ENCODE peak calls at places on chromosomes 11 and 22, in seven cellular contexts. D, B, C, E, X, U and W are unnamed samples.

GRCh38 chr11:94145431-94145830 is 16.8 kb downstream of the PANX1 start:
- DNase-seq in B (no peak), E (no peak), C (no peak), D (no peak), U (no peak), X (no peak), W (no peak)

GRCh38 chr11:87901366-87901765 is 273.9 kb downstream of the RAB38 start:
- DNase-seq in D (no peak), B (no peak), U (no peak), E (no peak), X (no peak), C (no peak), W (no peak)

GRCh38 chr11:100550910-100551309 is 136.2 kb upstream of the ARHGAP42 start:
- DNase-seq in E (no peak), B (no peak), C (no peak), U (no peak), X (no peak), D (no peak), W (no peak)

GRCh38 chr11:45959851-45960250 is 37.4 kb downstream of the LARGE2 start:
- DNase-seq in X (no peak), C (no peak), E (no peak), D (no peak), B (no peak), U (no peak), W (no peak)

GRCh38 chr11:15370774-15371173 is 256.1 kb downstream of the INSC start:
- DNase-seq in B (no peak), E (no peak), D (no peak), C (no peak), U (no peak), X (no peak), W (no peak)

GRCh38 chr11:93895106-93895862 is 44.9 kb upstream of the VSTM5 start:
- DNase-seq in X (no peak), B (peak; percentile 59), C (peak; percentile 46), E (peak; percentile 37), D (peak; percentile 40), U (no peak), W (peak; percentile 8)

GRCh38 chr22:44710474-44711235 is 8.7 kb downstream of the PRR5 start:
- DNase-seq in B (no peak), E (no peak), C (peak; percentile 22), U (no peak), D (no peak), X (no peak), W (no peak)

GRCh38 chr11:123020968-123021367 is 39.3 kb upstream of the BSX start:
- DNase-seq in X (no peak), B (peak; percentile 33), U (no peak), D (peak; percentile 76), E (peak; percentile 43), C (no peak), W (no peak)

GRCh38 chr11:17475666-17476316 is 854 bp downstream of the ABCC8 start:
- DNase-seq in D (peak; percentile 66), C (no peak), X (no peak), E (no peak), U (no peak), B (no peak), W (no peak)
- TF ChIP-seq SIN3A in D (no peak), C (no peak), X (no peak), E (no peak), U (no peak), B (no peak), W (no peak)

GRCh38 chr11:39724404-39724803 is 1735.0 kb downstream of the LRRC4C start:
- DNase-seq in D (peak; percentile 3), B (no peak), C (no peak), E (no peak), X (no peak), U (no peak), W (no peak)
- TF ChIP-seq CTCF in D (peak; percentile 35), B (no peak), C (no peak), E (no peak), X (peak; percentile 4), U (no peak), W (peak; percentile 11)

GRCh38 chr11:1652026-1652425 is 22.5 kb downstream of the KRTAP5-5 start:
- DNase-seq in E (no peak), X (no peak), U (no peak), C (no peak), B (no peak), D (peak; percentile 28), W (no peak)
- TF ChIP-seq SIN3A in E (no peak), X (no peak), U (no peak), C (no peak), B (no peak), D (no peak), W (no peak)

DNA sequence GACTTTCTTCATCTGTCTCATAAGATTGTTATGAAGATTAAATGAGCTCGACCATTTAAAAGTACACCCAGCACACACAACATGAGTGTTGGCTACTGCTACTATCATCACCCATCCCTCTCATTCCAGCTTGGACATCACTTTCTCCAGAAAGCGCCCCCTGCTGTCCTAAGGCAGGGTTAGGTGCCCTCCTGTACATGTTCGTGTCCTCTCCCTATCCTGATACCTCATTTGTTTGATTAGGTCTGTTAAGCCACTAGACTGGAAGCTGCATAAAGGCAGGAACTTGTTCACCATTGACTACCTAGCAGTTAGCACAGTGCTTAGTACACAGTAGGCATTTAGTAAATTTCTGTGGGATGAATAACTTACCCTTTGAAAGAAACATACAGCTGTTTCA is 85.5 kb downstream of the ENTHD1 start:
- DNase-seq in D (peak; percentile 4), X (peak; percentile 73), C (peak; percentile 20), E (peak; percentile 30), U (no peak), B (peak; percentile 31), W (no peak)
- TF ChIP-seq CTCF in D (peak; percentile 24), X (peak; percentile 69), C (peak; percentile 39), E (peak; percentile 56), U (no peak), B (peak; percentile 70), W (peak; percentile 55)

DNA sequence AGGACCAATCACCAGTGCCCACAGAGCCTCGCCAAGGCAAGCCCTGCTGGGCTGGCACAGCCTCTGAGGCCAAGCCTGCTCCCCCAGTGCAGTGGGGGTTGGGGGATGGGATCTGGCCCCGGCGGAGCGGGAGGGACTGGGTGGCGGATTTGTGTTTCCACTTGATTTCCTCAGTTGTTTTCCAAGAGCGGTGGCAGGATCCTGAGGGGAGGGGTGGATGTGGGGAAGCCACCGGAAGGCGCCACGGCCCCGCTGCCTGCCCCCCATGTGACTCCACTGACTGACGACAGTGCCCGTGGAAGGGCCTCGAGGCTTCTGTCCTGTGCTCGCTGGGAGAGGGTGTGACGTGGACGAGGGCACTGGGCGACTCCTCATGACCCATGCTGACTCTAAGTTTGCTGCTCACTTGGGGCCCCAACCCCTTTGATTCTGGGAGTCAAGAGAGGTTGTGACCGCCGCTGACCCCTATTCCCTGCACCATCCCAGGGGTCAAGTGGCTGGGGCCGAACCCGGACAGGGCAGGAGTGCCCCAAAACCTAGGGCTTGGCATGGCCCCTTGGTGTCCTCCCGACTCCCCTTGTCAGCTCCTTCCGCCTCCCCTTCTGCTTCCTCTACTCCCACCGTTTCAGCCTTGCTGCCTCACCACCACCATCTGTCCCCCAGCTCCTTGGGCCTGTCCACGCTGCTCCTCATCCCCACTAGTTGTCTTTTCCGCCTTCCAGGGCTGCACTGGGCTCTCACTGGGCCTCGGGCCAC is 23.5 kb upstream of the PICK1 start:
- DNase-seq in U (no peak), C (peak; percentile 17), X (no peak), B (no peak), D (no peak), E (no peak), W (no peak)
- TF ChIP-seq SIN3A in U (no peak), C (no peak), X (no peak), B (no peak), D (no peak), E (no peak), W (no peak)

GRCh38 chr11:61460986-61461385 is 31.1 kb downstream of the SDHAF2 start:
- DNase-seq in X (no peak), B (no peak), C (peak; percentile 38), U (no peak), D (no peak), E (no peak), W (no peak)
- TF ChIP-seq CTCF in X (peak; percentile 26), B (no peak), C (peak; percentile 43), U (no peak), D (no peak), E (peak; percentile 40), W (no peak)

GRCh38 chr11:79228417-79228755 is 212.4 kb downstream of the TENM4 start:
- DNase-seq in C (no peak), B (no peak), X (no peak), E (no peak), D (no peak), U (no peak), W (no peak)
- TF ChIP-seq SIN3A in C (no peak), B (no peak), X (no peak), E (no peak), D (no peak), U (no peak), W (no peak)

DNA sequence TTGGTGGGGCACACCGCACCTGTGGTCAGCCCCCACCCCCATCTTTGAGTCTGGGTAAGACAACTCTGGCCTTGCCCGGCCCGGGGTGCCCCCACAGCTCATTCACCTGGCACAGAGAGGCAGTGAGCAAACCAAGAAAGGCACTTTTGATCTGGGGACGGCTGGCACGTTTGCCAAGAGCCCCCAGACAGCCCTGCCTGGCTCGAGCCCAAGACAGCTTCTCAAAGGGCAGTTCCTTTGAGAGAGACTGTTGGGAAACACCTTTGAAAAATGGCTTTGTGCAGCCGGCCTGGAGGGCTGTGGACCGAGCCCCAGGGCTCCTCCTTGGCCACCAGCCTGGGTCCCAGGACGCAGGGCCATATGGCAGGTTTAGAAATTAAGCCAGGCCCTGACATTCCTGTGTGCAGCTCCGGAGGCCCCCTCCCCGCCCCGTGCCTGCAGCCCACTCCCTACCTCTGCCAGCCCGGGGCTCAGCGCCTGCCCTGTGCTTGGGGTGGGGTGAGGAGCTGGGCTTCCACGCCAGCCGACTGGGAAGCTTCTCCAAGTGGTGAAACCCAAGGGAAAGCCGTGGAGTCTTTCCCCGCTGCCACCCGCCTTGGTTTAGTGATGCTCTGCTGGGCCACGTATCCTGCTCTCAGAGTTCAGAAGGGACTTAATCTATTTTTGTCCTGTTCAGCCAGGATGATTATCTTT is 50.2 kb upstream of the SMIM38 start:
- DNase-seq in C (no peak), D (peak; percentile 80), X (no peak), B (no peak), U (no peak), E (no peak), W (no peak)
- TF ChIP-seq CTCF in C (no peak), D (no peak), X (no peak), B (no peak), U (no peak), E (no peak), W (no peak)

DNA sequence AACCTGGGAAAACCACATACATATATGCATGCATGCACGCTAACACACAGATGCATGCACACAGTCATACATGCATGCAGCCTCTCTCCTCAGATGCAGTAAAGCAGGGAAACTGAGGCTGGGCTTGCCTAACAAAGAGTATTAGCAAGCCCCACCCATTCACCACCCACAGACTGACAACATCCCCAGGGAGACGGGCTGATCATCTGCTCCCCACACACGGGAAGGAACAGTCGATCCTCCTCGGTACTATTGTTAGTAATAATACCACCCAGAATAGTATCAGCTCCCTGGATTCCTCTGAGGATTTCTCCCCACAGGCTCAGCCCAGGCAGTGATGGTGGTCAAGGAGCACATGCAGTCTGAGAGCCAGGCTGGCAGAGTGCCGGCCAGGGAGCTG is 41.2 kb downstream of the SLC22A12 start:
- DNase-seq in B (no peak), D (no peak), E (no peak), X (no peak), U (no peak), C (no peak), W (no peak)
- TF ChIP-seq SIN3A in B (no peak), D (no peak), E (no peak), X (no peak), U (no peak), C (no peak), W (no peak)